ENCODE peak calls at places on chromosome 6, in four cellular contexts. One of them, this sample, is unnamed. For H3K27me3 and H3K4me1, the result is how much of the 10 kb centered on the place peaks cover.

GRCh38 chr6:169853196-169854082 is 102.0 kb downstream of the ERMARD start:
- DNase-seq in psoas muscle: no peak
- DNase-seq in transverse colon: no peak
- DNase-seq in hepatocyte: no peak
- DNase-seq in this sample: no peak

GRCh38 chr6:139109558-139109957 is 25.3 kb upstream of the HECA start:
- DNase-seq in psoas muscle: no peak
- DNase-seq in transverse colon: no peak
- DNase-seq in hepatocyte: peak
- DNase-seq in this sample: peak

GRCh38 chr6:144211160-144211559 is 60.8 kb downstream of the STX11 start:
- DNase-seq in psoas muscle: no peak
- DNase-seq in hepatocyte: no peak
- DNase-seq in transverse colon: no peak
- DNase-seq in this sample: no peak

GRCh38 chr6:9977451-9977850 is 437.4 kb downstream of the TFAP2A start:
- DNase-seq in transverse colon: no peak
- DNase-seq in psoas muscle: no peak
- DNase-seq in hepatocyte: no peak
- DNase-seq in this sample: no peak

GRCh38 chr6:46134216-46134615 is 4.4 kb downstream of the ENPP4 start:
- DNase-seq in hepatocyte: no peak
- DNase-seq in psoas muscle: no peak
- DNase-seq in transverse colon: no peak
- DNase-seq in this sample: no peak

GRCh38 chr6:84026721-84027164 is 6.8 kb upstream of the MRAP2 start:
- DNase-seq in hepatocyte: no peak
- DNase-seq in transverse colon: peak
- DNase-seq in psoas muscle: no peak
- DNase-seq in this sample: peak

GRCh38 chr6:1787109-1787466 is 177.4 kb downstream of the FOXC1 start:
- DNase-seq in hepatocyte: no peak
- DNase-seq in psoas muscle: no peak
- DNase-seq in transverse colon: no peak
- DNase-seq in this sample: no peak

GRCh38 chr6:77880501-77880900 is 227.7 kb downstream of the MEI4 start:
- DNase-seq in hepatocyte: peak
- DNase-seq in psoas muscle: no peak
- DNase-seq in transverse colon: no peak
- DNase-seq in this sample: no peak

GRCh38 chr6:31952140-31952805 is 6.4 kb downstream of the CFB start:
- DNase-seq in transverse colon: peak
- DNase-seq in hepatocyte: peak
- DNase-seq in psoas muscle: peak
- DNase-seq in this sample: peak

GRCh38 chr6:3855866-3856265 is 6.7 kb downstream of the FAM50B start:
- DNase-seq in hepatocyte: no peak
- DNase-seq in psoas muscle: no peak
- DNase-seq in transverse colon: no peak
- DNase-seq in this sample: no peak

GRCh38 chr6:91664327-91664959 is 1077.6 kb upstream of the MAP3K7 start:
- DNase-seq in hepatocyte: peak
- DNase-seq in psoas muscle: no peak
- DNase-seq in transverse colon: no peak
- DNase-seq in this sample: peak

GRCh38 chr6:133017581-133017980 is 203.2 kb downstream of the RPS12 start:
- DNase-seq in hepatocyte: no peak
- DNase-seq in transverse colon: no peak
- DNase-seq in psoas muscle: no peak
- DNase-seq in this sample: no peak

GRCh38 chr6:32087574-32088486 is 21.3 kb downstream of the TNXB start:
- DNase-seq in transverse colon: peak
- DNase-seq in psoas muscle: peak
- DNase-seq in hepatocyte: peak
- DNase-seq in this sample: peak

GRCh38 chr6:33298773-33299236 is at the start of gene RGL2:
- DNase-seq in hepatocyte: peak
- DNase-seq in psoas muscle: peak
- DNase-seq in transverse colon: peak
- DNase-seq in this sample: peak

GRCh38 chr6:152232494-152233151 is 404.5 kb downstream of the SYNE1 start:
- DNase-seq in hepatocyte: peak
- DNase-seq in psoas muscle: no peak
- DNase-seq in transverse colon: no peak
- DNase-seq in this sample: no peak

GRCh38 chr6:16840291-16840690 is 79.0 kb upstream of the ATXN1 start:
- DNase-seq in psoas muscle: no peak
- DNase-seq in transverse colon: no peak
- DNase-seq in hepatocyte: no peak
- DNase-seq in this sample: no peak

GRCh38 chr6:168060521-168060931 is 18.5 kb downstream of the FRMD1 start:
- DNase-seq in hepatocyte: peak
- DNase-seq in psoas muscle: peak
- DNase-seq in transverse colon: peak
- DNase-seq in this sample: peak

GRCh38 chr6:3759656-3760245 is 8.2 kb upstream of the PXDC1 start:
- DNase-seq in transverse colon: no peak
- DNase-seq in psoas muscle: no peak
- DNase-seq in hepatocyte: no peak
- DNase-seq in this sample: no peak

GRCh38 chr6:37717836-37718251 is 20.2 kb upstream of the MDGA1 start:
- DNase-seq in transverse colon: no peak
- DNase-seq in psoas muscle: no peak
- DNase-seq in hepatocyte: no peak
- DNase-seq in this sample: peak

GRCh38 chr6:68134796-68135195 is 500.3 kb upstream of the ADGRB3 start:
- DNase-seq in psoas muscle: no peak
- DNase-seq in transverse colon: no peak
- DNase-seq in hepatocyte: no peak
- DNase-seq in this sample: no peak

GRCh38 chr6:22596011-22596410 is 26.6 kb downstream of the HDGFL1 start:
- DNase-seq in transverse colon: no peak
- DNase-seq in psoas muscle: no peak
- DNase-seq in hepatocyte: peak
- DNase-seq in this sample: no peak

GRCh38 chr6:5435449-5435848 is 174.1 kb downstream of the FARS2 start:
- DNase-seq in psoas muscle: no peak
- DNase-seq in hepatocyte: no peak
- DNase-seq in transverse colon: no peak
- DNase-seq in this sample: no peak

GRCh38 chr6:32700391-32701040 is 34.1 kb upstream of the HLA-DQB1 start:
- DNase-seq in transverse colon: peak
- DNase-seq in psoas muscle: no peak
- DNase-seq in hepatocyte: peak
- DNase-seq in this sample: peak

GRCh38 chr6:144653885-144654505 is 368.9 kb downstream of the UTRN start:
- DNase-seq in hepatocyte: no peak
- DNase-seq in transverse colon: no peak
- DNase-seq in psoas muscle: no peak
- DNase-seq in this sample: no peak

GRCh38 chr6:43248107-43248506 is 4.8 kb downstream of the TTBK1 start:
- DNase-seq in hepatocyte: no peak
- DNase-seq in transverse colon: no peak
- DNase-seq in psoas muscle: no peak
- DNase-seq in this sample: no peak
- H3K27me3 ChIP-seq in hepatocyte: under half
- H3K27me3 ChIP-seq in transverse colon: half or more
- H3K27me3 ChIP-seq in psoas muscle: under half
- H3K27me3 ChIP-seq in this sample: under half

GRCh38 chr6:7146079-7146828 is 38.5 kb downstream of the RREB1 start:
- DNase-seq in psoas muscle: peak
- DNase-seq in hepatocyte: peak
- DNase-seq in transverse colon: peak
- DNase-seq in this sample: peak
- H3K4me1 ChIP-seq in psoas muscle: half or more
- H3K4me1 ChIP-seq in hepatocyte: half or more
- H3K4me1 ChIP-seq in transverse colon: half or more
- H3K4me1 ChIP-seq in this sample: under half

DNA sequence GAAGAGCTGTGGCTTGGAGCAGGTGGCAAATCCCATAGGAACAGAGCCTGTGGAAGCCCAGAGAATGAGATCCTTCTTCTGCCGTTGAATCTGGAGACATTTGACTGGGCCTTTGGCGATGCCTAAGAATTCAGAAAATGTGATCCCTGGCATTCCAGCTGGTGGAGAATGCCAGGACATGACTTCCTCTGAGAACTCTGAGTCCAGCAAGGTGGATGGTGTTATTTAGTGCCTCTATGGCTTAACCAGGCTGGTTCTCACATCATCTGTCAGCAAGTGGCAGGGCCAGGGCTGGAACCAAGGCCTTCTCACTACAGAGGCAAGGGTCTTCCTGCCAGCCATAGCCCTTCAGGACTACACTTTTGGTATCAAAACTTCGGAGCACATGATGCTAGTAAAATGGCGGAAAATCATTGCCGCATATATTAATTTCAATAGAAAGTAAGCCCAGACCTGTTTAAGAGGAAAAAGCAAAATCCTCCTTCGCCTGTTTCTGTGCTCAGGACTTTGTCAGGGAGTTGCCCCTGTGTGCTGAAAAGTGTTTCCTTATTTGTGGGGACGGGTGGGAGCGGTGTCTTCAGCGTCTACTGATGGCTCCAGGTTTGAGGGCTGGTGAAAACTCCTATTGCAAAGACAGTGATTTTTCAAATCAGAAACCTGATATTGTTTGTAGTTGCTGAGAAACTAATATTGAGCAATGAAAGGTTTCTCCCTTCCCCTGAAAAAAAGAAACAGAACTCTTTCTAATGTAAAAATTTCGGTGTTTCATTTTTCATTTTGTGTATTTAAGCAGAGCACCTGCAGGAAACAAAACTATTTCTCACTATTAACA is 23.9 kb downstream of the DUSP22 start:
- DNase-seq in psoas muscle: no peak
- DNase-seq in transverse colon: no peak
- DNase-seq in hepatocyte: no peak
- DNase-seq in this sample: no peak
- H3K27me3 ChIP-seq in psoas muscle: under half
- H3K27me3 ChIP-seq in transverse colon: under half
- H3K27me3 ChIP-seq in hepatocyte: under half
- H3K27me3 ChIP-seq in this sample: under half

GRCh38 chr6:43229803-43230239 is 540 bp upstream of the DNPH1 start:
- DNase-seq in hepatocyte: no peak
- DNase-seq in psoas muscle: no peak
- DNase-seq in transverse colon: no peak
- DNase-seq in this sample: no peak

GRCh38 chr6:43226192-43226851 is 3.0 kb downstream of the DNPH1 start:
- DNase-seq in transverse colon: no peak
- DNase-seq in psoas muscle: no peak
- DNase-seq in hepatocyte: no peak
- DNase-seq in this sample: no peak

GRCh38 chr6:43231735-43232450 is 2.6 kb upstream of the DNPH1 start:
- DNase-seq in hepatocyte: no peak
- DNase-seq in transverse colon: no peak
- DNase-seq in psoas muscle: no peak
- DNase-seq in this sample: no peak

GRCh38 chr6:43231053-43231452 is 1.8 kb upstream of the DNPH1 start:
- DNase-seq in hepatocyte: no peak
- DNase-seq in psoas muscle: no peak
- DNase-seq in transverse colon: no peak
- DNase-seq in this sample: no peak

GRCh38 chr6:43228951-43229802 is at the start of gene DNPH1:
- DNase-seq in transverse colon: peak
- DNase-seq in hepatocyte: peak
- DNase-seq in psoas muscle: peak
- DNase-seq in this sample: peak
- H3K4me1 ChIP-seq in transverse colon: under half
- H3K4me1 ChIP-seq in hepatocyte: under half
- H3K4me1 ChIP-seq in psoas muscle: under half
- H3K4me1 ChIP-seq in this sample: under half

DNA sequence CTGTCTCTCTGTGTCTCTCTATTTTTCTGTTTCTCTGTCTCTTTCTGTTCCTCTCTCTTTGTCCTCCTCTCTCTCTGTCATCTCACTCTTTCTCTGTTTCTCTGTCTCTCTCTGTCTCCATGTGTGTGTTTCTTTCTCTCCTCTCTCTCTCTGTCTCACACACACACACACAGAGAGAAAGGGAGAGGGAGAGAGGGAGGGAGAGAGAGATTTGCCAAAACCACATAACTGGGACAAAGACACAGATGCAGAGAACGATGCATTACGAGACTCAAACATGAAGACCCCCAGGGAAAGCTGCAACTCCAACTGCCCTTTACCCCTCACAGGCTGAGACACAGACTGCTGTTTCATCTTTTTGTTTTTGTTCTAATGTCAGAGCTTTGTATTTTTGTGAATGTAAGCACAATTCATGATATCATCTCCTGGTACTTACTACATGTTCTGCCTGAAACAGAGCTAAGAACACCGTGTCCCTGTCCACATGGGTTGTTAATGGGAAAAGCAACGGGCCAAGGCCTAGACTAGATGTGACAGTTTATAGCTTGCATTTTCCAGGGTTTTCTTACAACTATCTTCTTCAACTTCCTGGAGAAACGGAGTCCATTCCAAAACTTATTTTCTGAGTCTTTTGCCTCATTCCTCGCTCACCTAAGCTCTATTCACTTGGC is 177.1 kb upstream of the ARID1B start:
- DNase-seq in transverse colon: no peak
- DNase-seq in psoas muscle: no peak
- DNase-seq in hepatocyte: peak
- DNase-seq in this sample: no peak
- H3K27me3 ChIP-seq in transverse colon: under half
- H3K27me3 ChIP-seq in psoas muscle: under half
- H3K27me3 ChIP-seq in hepatocyte: under half
- H3K27me3 ChIP-seq in this sample: under half

DNA sequence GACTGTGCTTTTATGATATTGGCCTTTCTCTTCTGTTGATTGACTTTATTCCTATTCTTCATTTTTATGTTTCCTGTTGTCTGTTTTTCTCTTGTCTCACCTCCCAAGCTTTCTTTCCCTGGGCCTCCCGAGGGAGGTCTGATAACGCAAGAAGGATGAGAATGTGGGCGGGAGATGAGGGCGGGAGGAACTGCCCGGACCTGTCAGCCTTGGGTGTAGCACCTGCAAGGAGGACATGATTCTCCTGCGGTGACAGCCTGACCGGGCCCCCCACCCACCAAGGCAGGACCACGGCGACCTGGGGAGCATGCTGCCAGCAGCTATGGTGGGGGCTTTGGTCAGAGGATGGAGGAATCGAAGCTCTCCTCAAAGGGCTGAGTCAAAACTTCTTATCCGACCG is 86.9 kb downstream of the PLEKHG1 start:
- DNase-seq in psoas muscle: no peak
- DNase-seq in hepatocyte: no peak
- DNase-seq in transverse colon: no peak
- DNase-seq in this sample: no peak
- H3K4me1 ChIP-seq in psoas muscle: under half
- H3K4me1 ChIP-seq in hepatocyte: under half
- H3K4me1 ChIP-seq in transverse colon: under half
- H3K4me1 ChIP-seq in this sample: under half

GRCh38 chr6:65671922-65672321 is 35.1 kb downstream of the EYS start:
- DNase-seq in hepatocyte: peak
- DNase-seq in transverse colon: no peak
- DNase-seq in psoas muscle: no peak
- DNase-seq in this sample: no peak
- H3K27me3 ChIP-seq in hepatocyte: under half
- H3K27me3 ChIP-seq in transverse colon: under half
- H3K27me3 ChIP-seq in psoas muscle: under half
- H3K27me3 ChIP-seq in this sample: under half

GRCh38 chr6:79536615-79536968 is 638 bp downstream of the LCA5 start:
- DNase-seq in psoas muscle: peak
- DNase-seq in hepatocyte: peak
- DNase-seq in transverse colon: peak
- DNase-seq in this sample: peak
- H3K4me1 ChIP-seq in psoas muscle: under half
- H3K4me1 ChIP-seq in hepatocyte: under half
- H3K4me1 ChIP-seq in transverse colon: under half
- H3K4me1 ChIP-seq in this sample: under half